ENCODE peak calls at places on chromosomes 3 and 15, in nine cellular contexts. L is breast epithelium; Y is uterus; G is CD8-positive, alpha-beta T cell; R is hepatocyte; F is stomach; J is adrenal gland; I is testis; K is left ventricle myocardium inferior. H is an unnamed sample.

GRCh38 chr15:50906954-50907865 is 1.3 kb upstream of the AP4E1 start:
- DNase-seq in Y (no peak), L (no peak), I (no peak), K (no peak), F (peak), J (no peak), R (peak), G (peak), H (no peak)

GRCh38 chr3:65761890-65762605 is 276.7 kb downstream of the MAGI1 start:
- DNase-seq in L (no peak), Y (no peak), K (no peak), G (no peak), J (no peak), I (no peak), F (no peak), R (no peak), H (no peak)

GRCh38 chr3:64450396-64450956 is 225.2 kb upstream of the PRICKLE2 start:
- DNase-seq in G (no peak), J (no peak), Y (no peak), K (no peak), F (no peak), I (no peak), R (no peak), L (no peak), H (no peak)

GRCh38 chr3:153284282-153284938 is 122.4 kb downstream of the RAP2B start:
- DNase-seq in G (peak), L (peak), J (peak), I (peak), K (no peak), R (peak), Y (peak), F (no peak), H (no peak)

GRCh38 chr3:126197854-126198584 is 17.6 kb upstream of the ALDH1L1 start:
- DNase-seq in Y (peak), J (peak), G (peak), F (peak), R (peak), I (peak), L (peak), K (peak), H (peak)

GRCh38 chr15:64500695-64501395 is 40.5 kb downstream of the ZNF609 start:
- DNase-seq in I (no peak), G (no peak), R (no peak), J (no peak), K (no peak), Y (no peak), L (no peak), F (no peak), H (no peak)

GRCh38 chr3:134103470-134103869 is 73.7 kb upstream of the SLCO2A1 start:
- DNase-seq in R (no peak), I (no peak), J (no peak), K (no peak), Y (no peak), G (no peak), L (no peak), F (no peak), H (no peak)

GRCh38 chr15:60343221-60343970 is 54.4 kb downstream of the ANXA2 start:
- DNase-seq in L (no peak), K (no peak), J (no peak), F (no peak), R (no peak), I (no peak), Y (no peak), G (no peak), H (no peak)

GRCh38 chr3:10962481-10963036 is 30.0 kb upstream of the SLC6A1 start:
- DNase-seq in Y (no peak), J (no peak), I (no peak), K (no peak), L (no peak), F (no peak), G (no peak), R (no peak), H (no peak)

GRCh38 chr3:9007928-9008327 is 44.7 kb upstream of the RAD18 start:
- DNase-seq in I (no peak), K (no peak), F (no peak), J (no peak), L (no peak), G (no peak), Y (no peak), R (no peak), H (peak)

GRCh38 chr3:73848173-73848751 is 223.5 kb upstream of the PDZRN3 start:
- DNase-seq in J (peak), F (no peak), R (peak), G (no peak), K (no peak), Y (no peak), L (no peak), I (peak), H (no peak)
- TF ChIP-seq CTCF in J (peak), F (no peak), R (peak), G (no peak), K (peak), Y (peak), L (peak), I (no peak), H (peak)

DNA sequence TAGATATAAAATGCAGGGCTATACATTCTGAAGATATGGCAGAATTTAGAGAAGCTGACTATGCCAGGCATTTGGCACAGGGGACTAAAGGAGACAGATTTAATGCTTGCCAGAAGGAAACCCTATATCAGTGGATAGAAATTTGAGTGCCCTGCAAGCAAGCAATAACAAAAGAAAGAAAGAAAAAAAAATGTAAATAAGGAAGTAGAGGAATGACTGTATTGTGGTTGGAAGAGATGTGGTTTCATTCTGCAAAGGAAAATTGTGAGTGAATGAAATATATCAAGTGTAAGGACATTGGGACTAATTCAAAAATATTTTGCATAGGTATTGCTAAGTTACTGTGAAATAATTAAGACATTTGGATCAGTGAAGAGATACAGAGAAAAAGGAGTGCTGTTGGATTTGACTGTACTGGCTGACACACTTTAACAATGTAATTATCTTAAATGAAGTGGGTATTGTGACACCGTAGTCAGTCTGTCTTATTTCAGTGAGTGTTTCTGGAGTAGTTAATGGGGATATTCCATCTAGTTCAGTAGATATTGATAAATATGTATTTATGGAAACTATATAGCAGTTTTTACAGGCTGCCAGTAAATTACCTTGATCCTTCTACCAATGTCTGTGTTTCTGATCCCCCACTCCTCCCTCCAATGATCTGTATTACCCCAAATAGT is 418.2 kb downstream of the CNTN4 start:
- DNase-seq in R (no peak), F (no peak), I (no peak), Y (no peak), L (no peak), G (no peak), J (no peak), K (no peak), H (no peak)
- H3K27ac ChIP-seq in R (no peak), F (no peak), I (no peak), Y (no peak), L (no peak), G (no peak), J (no peak), K (no peak), H (no peak)

GRCh38 chr15:25056484-25057429 is 102.0 kb downstream of the SNRPN start:
- DNase-seq in G (no peak), J (no peak), R (no peak), F (peak), K (no peak), I (peak), Y (peak), L (peak), H (peak)
- TF ChIP-seq CTCF in G (no peak), J (no peak), R (no peak), F (no peak), K (no peak), I (no peak), Y (no peak), L (no peak), H (peak)

DNA sequence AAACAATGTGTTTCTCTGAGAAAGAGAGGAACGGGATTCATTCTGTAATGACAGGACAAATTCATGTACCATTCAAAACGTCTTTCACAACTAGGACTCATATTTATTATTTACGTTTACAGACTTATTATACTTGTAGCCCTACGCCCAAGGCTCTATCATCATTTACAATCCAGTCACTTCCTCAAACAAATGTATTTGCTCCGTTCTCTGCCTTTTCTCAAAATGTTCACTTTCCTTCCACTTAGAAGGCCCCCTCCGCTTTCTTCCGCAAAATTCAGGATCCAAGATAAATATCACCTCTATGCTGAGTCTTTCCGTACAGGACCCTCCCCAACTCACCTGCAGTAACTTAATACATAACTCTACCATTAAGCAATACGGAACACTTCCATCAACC is 730 bp downstream of the RSL24D1 start:
- DNase-seq in J (no peak), F (no peak), K (no peak), R (no peak), Y (no peak), I (no peak), G (no peak), L (no peak), H (no peak)
- H3K27ac ChIP-seq in J (peak), F (peak), K (peak), R (peak), Y (peak), I (peak), G (peak), L (peak), H (peak)

GRCh38 chr15:78739996-78740903 is 71.0 kb downstream of the ADAMTS7 start:
- DNase-seq in L (no peak), Y (no peak), J (peak), R (peak), G (peak), F (peak), K (no peak), I (peak), H (peak)
- TF ChIP-seq CTCF in L (no peak), Y (no peak), J (no peak), R (peak), G (peak), F (no peak), K (peak), I (no peak), H (peak)

DNA sequence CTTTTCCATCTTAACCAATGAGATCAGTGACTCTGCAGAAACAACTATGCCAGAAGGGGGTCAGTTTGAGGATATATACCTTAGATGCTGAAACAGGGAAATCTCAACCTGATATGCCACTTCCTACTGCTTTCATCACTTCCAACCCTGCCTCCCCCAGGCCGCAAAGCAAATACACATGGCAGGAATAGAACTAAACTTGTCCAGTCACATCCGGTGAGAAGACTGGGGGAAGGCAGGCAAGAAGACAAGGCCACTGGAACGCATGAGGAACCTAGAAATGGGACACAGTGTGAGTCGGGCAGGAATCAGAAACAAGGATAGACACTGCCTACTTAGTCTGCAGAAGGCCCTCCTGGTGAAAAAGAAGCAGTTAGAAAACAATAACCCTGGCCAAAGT is 90.6 kb downstream of the MYO5A start:
- DNase-seq in K (no peak), L (no peak), R (no peak), F (no peak), Y (no peak), G (no peak), J (peak), I (no peak), H (no peak)
- H3K27ac ChIP-seq in K (peak), L (no peak), R (no peak), F (no peak), Y (no peak), G (no peak), J (no peak), I (no peak), H (no peak)

DNA sequence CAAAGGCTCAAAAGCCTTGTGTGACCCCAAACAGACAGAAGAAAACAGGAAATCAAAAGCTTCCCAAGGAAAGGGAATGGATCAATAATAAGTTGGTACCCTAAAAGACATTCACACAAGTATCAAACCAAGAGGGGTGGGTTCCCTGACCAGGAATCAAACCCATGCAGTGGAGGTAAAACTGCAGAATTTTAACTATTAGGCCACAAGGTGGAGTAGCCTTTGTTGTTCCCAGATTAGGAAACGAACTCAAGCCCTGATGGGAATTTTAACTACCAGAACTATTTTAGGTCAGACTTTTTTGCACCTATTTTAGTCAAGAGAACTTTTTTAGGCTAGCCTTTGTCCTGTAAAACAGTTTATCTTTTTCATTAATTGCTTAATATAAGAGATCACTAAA is 31.4 kb downstream of the SETMAR start:
- DNase-seq in K (no peak), G (no peak), Y (no peak), L (no peak), R (no peak), J (no peak), I (no peak), F (no peak), H (no peak)
- TF ChIP-seq CTCF in K (no peak), G (no peak), Y (no peak), L (no peak), R (peak), J (no peak), I (no peak), F (no peak), H (peak)

DNA sequence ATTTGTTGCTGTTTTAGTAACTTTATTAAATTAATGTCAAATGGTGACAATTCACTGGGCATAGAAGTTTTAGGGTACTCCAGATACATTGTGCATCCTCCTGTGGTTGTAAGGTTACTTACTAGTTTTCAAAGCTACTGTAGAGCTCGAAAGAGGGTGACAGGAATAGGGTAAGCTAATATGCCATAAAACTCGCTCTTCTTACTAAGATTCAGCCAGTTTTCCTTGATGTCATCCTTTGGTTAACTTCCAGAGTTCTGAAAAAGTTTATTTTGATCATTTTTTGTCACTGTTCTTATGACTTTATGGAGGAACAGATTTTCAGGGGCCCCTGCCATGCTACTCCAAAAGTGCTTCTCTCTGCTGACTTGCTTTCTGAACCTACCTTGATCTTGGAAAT is 334.8 kb downstream of the PLCL2 start:
- DNase-seq in R (no peak), L (no peak), J (no peak), G (no peak), F (no peak), I (no peak), K (no peak), Y (no peak), H (no peak)
- H3K27ac ChIP-seq in R (no peak), L (no peak), J (no peak), G (no peak), F (no peak), I (no peak), K (no peak), Y (no peak), H (no peak)

GRCh38 chr3:172135766-172136729 is 96.7 kb downstream of the FNDC3B start:
- DNase-seq in Y (no peak), K (no peak), F (no peak), G (no peak), L (no peak), R (no peak), J (no peak), I (no peak), H (no peak)

GRCh38 chr3:172137287-172138030 is 98.1 kb downstream of the FNDC3B start:
- DNase-seq in G (no peak), L (no peak), R (no peak), K (no peak), Y (no peak), F (no peak), I (no peak), J (no peak), H (no peak)

GRCh38 chr3:172134352-172134751 is 95.0 kb downstream of the FNDC3B start:
- DNase-seq in K (no peak), J (no peak), R (no peak), G (no peak), I (no peak), L (no peak), Y (no peak), F (no peak), H (no peak)

GRCh38 chr3:172133830-172134229 is 94.5 kb downstream of the FNDC3B start:
- DNase-seq in J (no peak), I (no peak), Y (no peak), G (no peak), K (no peak), L (no peak), R (no peak), F (no peak), H (no peak)

DNA sequence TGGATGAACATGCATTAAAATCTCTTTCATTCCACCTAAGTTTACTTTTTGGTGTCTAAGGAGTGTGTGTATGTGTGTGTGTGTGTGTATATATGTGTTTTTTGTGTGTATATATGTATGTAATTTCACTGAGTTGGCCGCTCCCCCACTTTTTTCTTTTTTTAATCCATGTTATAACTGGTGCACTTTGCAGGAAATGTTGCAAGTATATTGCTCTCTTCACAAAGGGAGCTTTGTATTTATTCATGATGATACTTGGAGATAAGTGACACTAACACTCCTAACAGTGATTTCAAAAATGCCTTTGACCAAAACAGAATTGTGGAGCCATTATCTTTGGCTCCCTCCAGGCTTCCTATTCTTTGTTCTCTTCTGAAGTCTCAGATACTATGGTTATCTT is 95.8 kb downstream of the FNDC3B start:
- DNase-seq in L (no peak), G (no peak), K (no peak), R (no peak), F (no peak), Y (no peak), J (no peak), I (no peak), H (no peak)
- TF ChIP-seq CTCF in L (no peak), G (no peak), K (no peak), R (no peak), F (no peak), Y (no peak), J (no peak), I (no peak), H (no peak)

H was measured in endodermal cell.